ENCODE peak calls at places on chromosome 13, in seven cellular contexts. R is fibroblast of mammary gland, T is epithelial cell of proximal tubule, Y is left ventricle myocardium inferior, B is astrocyte of the spinal cord, L is breast epithelium, C is fibroblast of lung. X is an unnamed sample.
A peak's percentile ranks its signal among the peaks of the same experiment; 100 is the strongest.

GRCh38 chr13:48234652-48235099 is 1.7 kb downstream of the ITM2B start:
- DNase-seq in R (no peak), T (no peak), Y (no peak), B (peak; percentile 45), L (no peak), C (no peak), X (no peak)

GRCh38 chr13:24688901-24689300 is 8.7 kb downstream of the ATP12A start:
- DNase-seq in R (no peak), T (no peak), Y (no peak), B (no peak), L (no peak), C (no peak), X (no peak)

GRCh38 chr13:80571346-80572307 is 230.7 kb upstream of the SPRY2 start:
- DNase-seq in R (no peak), T (no peak), Y (no peak), B (no peak), L (no peak), C (no peak), X (no peak)

GRCh38 chr13:102903659-102904407 is 58.0 kb downstream of the ERCC5 start:
- DNase-seq in R (peak; percentile 42), T (no peak), Y (no peak), B (peak; percentile 43), L (no peak), C (peak; percentile 44), X (no peak)

GRCh38 chr13:65841156-65841555 is 1389.0 kb downstream of the PCDH9 start:
- DNase-seq in R (no peak), T (no peak), Y (no peak), B (no peak), L (no peak), C (no peak), X (no peak)

GRCh38 chr13:102555914-102556553 is 40.8 kb upstream of the TPP2 start:
- DNase-seq in R (peak; percentile 67), T (peak; percentile 22), Y (no peak), B (peak; percentile 51), L (no peak), C (peak; percentile 56), X (no peak)

GRCh38 chr13:84393981-84394625 is 511.8 kb upstream of the SLITRK1 start:
- DNase-seq in R (no peak), T (no peak), Y (no peak), B (no peak), L (no peak), C (no peak), X (no peak)

GRCh38 chr13:106680796-106681482 is 113.0 kb upstream of the ARGLU1 start:
- DNase-seq in R (no peak), T (no peak), Y (no peak), B (no peak), L (no peak), C (no peak), X (no peak)

GRCh38 chr13:21219044-21219381 is 42.6 kb downstream of the MRPL57 start:
- DNase-seq in R (no peak), T (no peak), Y (no peak), B (no peak), L (no peak), C (no peak), X (no peak)

GRCh38 chr13:37647038-37647650 is 48.6 kb upstream of the POSTN start:
- DNase-seq in R (no peak), T (no peak), Y (no peak), B (no peak), L (no peak), C (no peak), X (no peak)

GRCh38 chr13:20684535-20684934 is 19.0 kb upstream of the IL17D start:
- DNase-seq in R (peak; percentile 17), T (no peak), Y (no peak), B (no peak), L (no peak), C (peak; percentile 43), X (no peak)

GRCh38 chr13:50127017-50127725 is 111.9 kb downstream of the KCNRG start:
- DNase-seq in R (peak; percentile 43), T (no peak), Y (peak; percentile 58), B (peak; percentile 56), L (peak; percentile 60), C (peak; percentile 69), X (no peak)

GRCh38 chr13:48660356-48661076 is 6.8 kb downstream of the CYSLTR2 start:
- DNase-seq in R (no peak), T (no peak), Y (no peak), B (no peak), L (no peak), C (no peak), X (no peak)

GRCh38 chr13:108785844-108786243 is 156.4 kb downstream of the MYO16 start:
- DNase-seq in R (no peak), T (no peak), Y (no peak), B (no peak), L (no peak), C (no peak), X (no peak)

GRCh38 chr13:108967371-108967770 is 338.0 kb downstream of the MYO16 start:
- DNase-seq in R (no peak), T (no peak), Y (no peak), B (no peak), L (no peak), C (no peak), X (no peak)

GRCh38 chr13:109985871-109986270 is 199.5 kb upstream of the IRS2 start:
- DNase-seq in R (peak; percentile 23), T (no peak), Y (no peak), B (no peak), L (no peak), C (no peak), X (no peak)

GRCh38 chr13:20142019-20142926 is 18.6 kb downstream of the GJA3 start:
- DNase-seq in R (no peak), T (no peak), Y (no peak), B (no peak), L (no peak), C (no peak), X (no peak)

GRCh38 chr13:58302349-58302748 is 670.8 kb downstream of the PCDH17 start:
- DNase-seq in R (no peak), T (no peak), Y (no peak), B (no peak), L (no peak), C (no peak), X (no peak)

GRCh38 chr13:75353786-75354193 is 128.2 kb downstream of the TBC1D4 start:
- DNase-seq in R (peak; percentile 18), T (no peak), Y (no peak), B (peak; percentile 51), L (no peak), C (no peak), X (no peak)

GRCh38 chr13:96198038-96198437 is 108.1 kb downstream of the HS6ST3 start:
- DNase-seq in R (no peak), T (no peak), Y (no peak), B (no peak), L (no peak), C (no peak), X (no peak)

GRCh38 chr13:99970761-99971575 is 599 bp downstream of the ZIC5 start:
- DNase-seq in R (no peak), T (no peak), Y (no peak), B (no peak), L (no peak), C (no peak), X (no peak)

GRCh38 chr13:83620535-83621220 is 261.6 kb downstream of the SLITRK1 start:
- DNase-seq in R (peak; percentile 81), T (no peak), Y (no peak), B (peak; percentile 45), L (no peak), C (peak; percentile 61), X (no peak)

GRCh38 chr13:62631124-62631523 is 1215.5 kb upstream of the PCDH20 start:
- DNase-seq in R (no peak), T (no peak), Y (no peak), B (no peak), L (no peak), C (no peak), X (no peak)

GRCh38 chr13:30619731-30620130 is 2.0 kb downstream of the USPL1 start:
- DNase-seq in R (peak; percentile 74), T (no peak), Y (no peak), B (no peak), L (no peak), C (peak; percentile 42), X (no peak)
- H3K4me3 ChIP-seq in R (peak overlapping the region; percentile 98), T (peak overlapping the region; percentile 93), Y (peak overlapping the region; percentile 82), B (peak overlapping the region; percentile 100), L (peak overlapping the region; percentile 86), C (peak overlapping the region; percentile 3), X (peak overlapping the region; percentile 93)

GRCh38 chr13:38970380-38971051 is 20.1 kb downstream of the STOML3 start:
- DNase-seq in R (no peak), T (no peak), Y (no peak), B (no peak), L (no peak), C (no peak), X (no peak)
- TF ChIP-seq CTCF in R (no peak), T (peak; percentile 46), Y (no peak), B (no peak), L (no peak), C (no peak), X (no peak)

GRCh38 chr13:112105244-112105681 is 38.3 kb downstream of the SOX1 start:
- DNase-seq in R (no peak), T (no peak), Y (no peak), B (no peak), L (no peak), C (no peak), X (no peak)

GRCh38 chr13:112105884-112106283 is 38.9 kb downstream of the SOX1 start:
- DNase-seq in R (no peak), T (no peak), Y (no peak), B (no peak), L (no peak), C (no peak), X (no peak)

GRCh38 chr13:112103260-112103843 is 36.4 kb downstream of the SOX1 start:
- DNase-seq in R (no peak), T (no peak), Y (no peak), B (no peak), L (no peak), C (no peak), X (no peak)

GRCh38 chr13:112103971-112104872 is 37.3 kb downstream of the SOX1 start:
- DNase-seq in R (no peak), T (no peak), Y (no peak), B (no peak), L (no peak), C (no peak), X (no peak)

DNA sequence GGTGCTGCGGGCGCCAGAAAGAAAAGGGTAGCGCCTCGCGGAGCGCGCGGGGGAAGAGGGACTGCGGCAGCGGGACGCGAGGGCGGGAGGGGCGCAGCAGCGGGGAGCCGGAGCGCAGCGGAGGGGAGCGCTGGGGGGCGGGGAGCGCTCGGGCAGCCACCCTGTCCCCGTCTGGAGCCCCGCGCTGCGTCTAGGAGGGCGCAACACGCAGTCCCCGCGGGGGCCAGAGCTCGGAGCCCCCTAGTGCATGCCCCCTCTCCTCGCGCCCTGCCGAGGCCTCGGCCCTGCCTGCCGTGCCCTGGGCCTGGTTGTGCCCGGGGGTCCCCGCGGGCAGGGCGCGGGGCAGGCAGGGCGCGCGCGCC is 37.9 kb downstream of the SOX1 start:
- DNase-seq in R (no peak), T (no peak), Y (no peak), B (no peak), L (no peak), C (no peak), X (no peak)
- H3K4me3 ChIP-seq in R (no peak overlapping the region), T (no peak overlapping the region), Y (no peak overlapping the region), B (no peak overlapping the region), L (no peak overlapping the region), C (no peak overlapping the region), X (no peak overlapping the region)

DNA sequence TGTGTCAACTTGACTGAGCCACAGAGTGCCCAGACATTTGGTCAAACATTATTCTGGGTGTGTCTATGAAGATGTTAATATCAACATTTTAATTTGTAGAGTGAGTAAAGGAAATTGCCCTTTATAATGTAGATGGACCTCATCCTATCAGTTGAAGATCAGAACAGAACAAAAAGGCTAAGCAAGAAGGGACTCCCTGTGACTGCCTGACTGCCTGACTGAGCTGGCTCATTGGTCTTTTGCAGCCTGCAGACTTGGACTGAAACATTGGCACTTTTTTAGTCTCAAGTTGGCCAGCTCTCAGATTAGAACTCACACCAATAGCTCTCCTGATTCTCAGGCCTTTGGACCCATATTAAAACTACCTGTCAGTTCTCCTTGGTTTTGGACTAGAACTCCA is 600.4 kb upstream of the SLITRK6 start:
- DNase-seq in R (no peak), T (no peak), Y (no peak), B (no peak), L (no peak), C (no peak), X (no peak)
- TF ChIP-seq CTCF in R (no peak), T (no peak), Y (no peak), B (no peak), L (no peak), C (no peak), X (no peak)

X was measured in AG04449.